ENCODE peak calls at places on chromosome 22, in six cellular contexts. H is coronary artery, T is IMR-90, A is astrocyte of the cerebellum, E is lower lobe of right lung, F is Caco-2. G is an unnamed sample.

GRCh38 chr22:34502821-34503220 is 563.1 kb upstream of the ISX start:
- DNase-seq in H (no peak), T (no peak), A (no peak), E (no peak), F (no peak), G (no peak)

GRCh38 chr22:42868751-42869251 is 11.7 kb upstream of the ARFGAP3 start:
- DNase-seq in H (peak), T (peak), A (peak), E (peak), F (no peak), G (no peak)

GRCh38 chr22:23419931-23420330 is 160.2 kb downstream of the IGLL1 start:
- DNase-seq in H (no peak), T (no peak), A (no peak), E (no peak), F (no peak), G (no peak)

GRCh38 chr22:44924724-44925123 is 85.1 kb downstream of the PHF21B start:
- DNase-seq in H (no peak), T (no peak), A (no peak), E (no peak), F (no peak), G (no peak)

GRCh38 chr22:50376064-50376747 is 33.1 kb downstream of the PPP6R2 start:
- DNase-seq in H (no peak), T (no peak), A (no peak), E (no peak), F (no peak), G (no peak)

GRCh38 chr22:42330953-42331525 is 60.6 kb upstream of the TCF20 start:
- DNase-seq in H (no peak), T (no peak), A (no peak), E (no peak), F (no peak), G (no peak)

GRCh38 chr22:36239150-36239400 is 252 bp downstream of the APOL2 start:
- DNase-seq in H (no peak), T (no peak), A (no peak), E (no peak), F (no peak), G (no peak)

GRCh38 chr22:42799061-42799460 is 58.0 kb downstream of the ARFGAP3 start:
- DNase-seq in H (no peak), T (no peak), A (no peak), E (no peak), F (no peak), G (no peak)

GRCh38 chr22:43186272-43187170 is at the start of gene TTLL12:
- DNase-seq in H (no peak), T (peak), A (no peak), E (peak), F (no peak), G (no peak)

DNA sequence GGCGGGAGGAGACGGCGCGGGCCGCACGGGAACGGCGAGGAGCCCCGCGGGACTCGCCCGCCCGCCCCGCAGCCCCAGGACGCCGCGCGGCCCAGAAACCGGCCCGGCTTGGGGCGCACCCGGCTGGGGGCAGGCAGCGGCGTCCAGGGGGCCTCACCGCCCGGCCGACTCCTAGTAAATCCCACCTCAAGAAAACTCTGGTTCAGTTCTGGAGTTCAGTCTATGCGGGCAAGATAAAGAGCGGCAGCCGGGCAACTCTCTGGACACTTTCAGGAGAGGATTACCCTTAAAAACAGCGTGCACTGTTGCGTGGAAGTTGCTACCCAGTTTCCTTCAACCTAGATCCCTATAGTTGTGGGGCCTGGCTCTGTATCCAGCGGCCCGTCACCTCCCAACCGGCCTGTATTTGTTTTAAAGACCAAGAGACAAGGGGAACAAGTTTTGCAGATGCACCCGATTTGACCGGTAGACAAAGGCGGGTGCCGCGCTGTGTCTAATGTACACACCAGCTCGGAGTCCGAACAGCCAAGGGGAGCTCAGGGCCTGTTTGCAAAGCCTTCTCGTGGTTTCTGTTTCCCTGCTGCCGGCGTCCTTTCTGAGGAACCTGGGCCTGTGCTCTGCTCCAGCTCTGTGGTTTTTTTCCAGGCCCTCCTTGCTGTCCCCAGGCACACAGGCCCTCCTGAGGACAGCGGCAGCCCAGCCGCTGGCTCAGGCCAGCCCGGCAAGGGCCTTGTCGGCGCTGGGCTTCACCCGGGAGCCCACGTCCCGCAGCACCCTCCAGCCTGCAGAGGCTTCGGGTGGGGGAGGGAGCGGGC is 1.1 kb downstream of the TBX1 start:
- DNase-seq in H (no peak), T (no peak), A (no peak), E (no peak), F (no peak), G (no peak)
- H3K4me3 ChIP-seq in H (peak), T (no peak), A (no peak), E (peak), F (no peak), G (no peak)

GRCh38 chr22:29581799-29582198 is 886 bp upstream of the NIPSNAP1 start:
- DNase-seq in H (no peak), T (no peak), A (no peak), E (peak), F (peak), G (no peak)
- H3K4me3 ChIP-seq in H (peak), T (no peak), A (no peak), E (peak), F (peak), G (no peak)

GRCh38 chr22:28505416-28506156 is 174.1 kb downstream of the TTC28 start:
- DNase-seq in H (no peak), T (no peak), A (peak), E (no peak), F (no peak), G (no peak)

DNA sequence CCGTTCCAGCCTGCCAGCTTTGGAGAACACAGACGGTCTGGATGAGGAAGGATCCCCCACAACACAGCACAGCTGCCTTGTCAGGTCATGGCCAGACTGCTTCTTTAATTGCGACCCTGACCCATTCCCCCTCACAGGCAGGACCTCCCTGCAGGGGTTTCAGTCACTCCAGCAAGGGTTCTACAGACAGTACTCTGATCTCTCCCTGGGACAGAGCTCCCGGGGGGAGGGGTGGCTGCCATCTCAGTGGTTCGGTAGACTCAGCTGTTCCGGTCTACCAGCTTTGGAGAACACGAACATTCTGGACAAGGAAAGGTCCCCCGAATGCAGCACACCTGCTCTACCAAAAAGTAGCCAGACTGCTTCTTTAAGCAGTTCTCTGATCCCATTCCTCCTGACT is 173.4 kb downstream of the TTC28 start:
- DNase-seq in H (no peak), T (no peak), A (no peak), E (no peak), F (no peak), G (no peak)
- H3K4me3 ChIP-seq in H (no peak), T (no peak), A (no peak), E (no peak), F (no peak), G (no peak)

GRCh38 chr22:28711820-28712777 is 29.5 kb downstream of the CHEK2 start:
- DNase-seq in H (no peak), T (peak), A (peak), E (no peak), F (no peak), G (peak)
- H3K4me3 ChIP-seq in H (peak), T (peak), A (no peak), E (no peak), F (no peak), G (peak)

GRCh38 chr22:30327864-30328345 is 1.2 kb upstream of the TBC1D10A start:
- DNase-seq in H (no peak), T (no peak), A (no peak), E (no peak), F (peak), G (no peak)
- H3K4me3 ChIP-seq in H (no peak), T (no peak), A (no peak), E (no peak), F (no peak), G (no peak)